ENCODE peak calls at places on chromosomes 5 and 9, in four cellular contexts. A is Calu3, H is fibroblast of lung, R is uterus. M is an unnamed sample.

GRCh38 chr9:112127281-112127680 is 47.8 kb downstream of the SUSD1 start:
- DNase-seq in H (no peak), A (no peak), R (no peak), M (no peak)

GRCh38 chr5:173916233-173916632 is 28.1 kb downstream of the CPEB4 start:
- DNase-seq in A (no peak), H (no peak), R (no peak), M (no peak)

GRCh38 chr5:111699976-111700375 is 57.0 kb downstream of the NREP start:
- DNase-seq in A (peak), R (no peak), H (peak), M (no peak)

GRCh38 chr9:95667789-95668188 is 151.0 kb upstream of the PTCH1 start:
- DNase-seq in R (no peak), A (no peak), H (no peak), M (no peak)

GRCh38 chr9:4541848-4542247 is 51.6 kb downstream of the SLC1A1 start:
- DNase-seq in R (no peak), A (no peak), H (no peak), M (no peak)

GRCh38 chr9:110030632-110031031 is 177.3 kb downstream of the C9orf152 start:
- DNase-seq in A (no peak), H (peak), R (no peak), M (peak)

GRCh38 chr5:176578391-176578808 is 29.3 kb downstream of the CDHR2 start:
- DNase-seq in H (peak), A (peak), R (peak), M (peak)

GRCh38 chr5:94422819-94423218 is 195.6 kb downstream of the KIAA0825 start:
- DNase-seq in H (peak), A (peak), R (no peak), M (no peak)

GRCh38 chr5:10863763-10864383 is 102.8 kb upstream of the DAP start:
- DNase-seq in A (peak), R (no peak), H (peak), M (peak)

GRCh38 chr5:148474025-148474511 is 90.3 kb downstream of the FBXO38 start:
- DNase-seq in H (peak), R (peak), A (no peak), M (no peak)

GRCh38 chr5:151618907-151619306 is 27.8 kb upstream of the FAT2 start:
- DNase-seq in A (no peak), H (no peak), R (no peak), M (no peak)

GRCh38 chr9:96884443-96884842 is 30.1 kb upstream of the ZNF782 start:
- DNase-seq in A (peak), H (peak), R (no peak), M (peak)

GRCh38 chr9:126468141-126468825 is 141.7 kb downstream of the MVB12B start:
- DNase-seq in H (no peak), R (no peak), A (no peak), M (no peak)

GRCh38 chr5:157857821-157858526 is 971 bp downstream of the CLINT1 start:
- DNase-seq in R (no peak), A (no peak), H (peak), M (no peak)

GRCh38 chr5:16619136-16619535 is 2.3 kb upstream of the RETREG1 start:
- DNase-seq in H (no peak), R (no peak), A (no peak), M (no peak)

GRCh38 chr5:112691758-112692157 is 45.9 kb upstream of the APC start:
- DNase-seq in R (no peak), A (peak), H (no peak), M (no peak)

GRCh38 chr5:54205453-54205852 is 104.9 kb downstream of the ARL15 start:
- DNase-seq in R (no peak), A (no peak), H (no peak), M (no peak)

GRCh38 chr5:11494340-11494739 is 409.9 kb downstream of the CTNND2 start:
- DNase-seq in H (no peak), R (no peak), A (no peak), M (no peak)

GRCh38 chr5:35679351-35679750 is 61.7 kb downstream of the SPEF2 start:
- DNase-seq in R (no peak), H (no peak), A (no peak), M (no peak)

GRCh38 chr5:175745212-175745611 is 87.3 kb downstream of the HRH2 start:
- DNase-seq in A (no peak), R (no peak), H (no peak), M (no peak)

GRCh38 chr5:34802834-34803563 is 36.0 kb upstream of the TTC23L start:
- DNase-seq in A (no peak), H (no peak), R (no peak), M (no peak)

DNA sequence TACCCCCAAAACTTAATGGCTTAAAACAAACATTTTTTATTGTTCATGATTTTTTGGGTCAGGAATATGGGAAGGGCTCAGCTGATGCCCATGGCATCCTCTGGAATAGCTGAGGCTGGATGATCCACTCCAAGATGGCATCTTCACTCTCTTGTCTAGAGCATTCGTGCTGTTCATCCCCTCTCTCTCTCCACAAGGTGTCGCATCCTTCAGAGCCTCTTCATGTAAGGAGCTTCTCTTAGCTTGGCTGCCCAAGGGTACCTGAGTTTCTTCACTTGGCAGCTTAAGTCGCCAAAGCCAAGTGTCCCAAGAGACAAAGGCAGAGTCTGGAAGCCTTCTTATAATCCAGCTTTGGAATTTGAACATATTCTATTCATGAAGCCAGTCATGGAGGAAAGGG is 294.7 kb downstream of the CHSY3 start:
- DNase-seq in R (no peak), A (no peak), H (peak), M (no peak)
- TF ChIP-seq CTCF in R (no peak), A (no peak), H (no peak), M (no peak)

DNA sequence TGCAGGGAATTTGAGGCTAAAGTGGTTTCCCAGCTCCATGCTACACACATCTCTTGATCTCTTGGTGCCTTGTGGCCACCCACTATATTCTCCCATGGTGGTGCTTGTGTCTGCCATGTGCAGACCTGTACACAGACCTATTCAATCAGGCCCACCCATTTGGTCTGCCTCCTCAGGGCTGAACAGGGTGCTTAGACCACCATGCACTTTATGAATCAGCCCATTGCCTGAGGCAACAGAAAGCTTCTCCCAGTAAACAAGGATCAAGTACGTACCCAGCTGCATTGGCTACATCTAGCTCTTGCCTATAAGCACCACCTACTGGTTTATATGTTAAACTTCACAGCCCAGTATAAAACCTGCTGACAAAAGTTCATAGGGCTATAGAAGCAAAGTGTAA is 664.3 kb upstream of the EDIL3 start:
- DNase-seq in A (peak), H (peak), R (no peak), M (no peak)
- TF ChIP-seq CTCF in A (peak), H (no peak), R (no peak), M (peak)

GRCh38 chr5:141516648-141517025 is 27.8 kb downstream of the PCDHGC5 start:
- DNase-seq in A (no peak), R (no peak), H (no peak), M (no peak)
- TF ChIP-seq CTCF in A (no peak), R (no peak), H (no peak), M (no peak)

GRCh38 chr5:149829954-149830353 is 99.8 kb downstream of the PPARGC1B start:
- DNase-seq in H (no peak), R (no peak), A (no peak), M (no peak)
- TF ChIP-seq CTCF in H (no peak), R (no peak), A (no peak), M (peak)

GRCh38 chr5:116418774-116419173 is 155.8 kb downstream of the SEMA6A start:
- DNase-seq in R (no peak), H (no peak), A (no peak), M (no peak)
- TF ChIP-seq CTCF in R (no peak), H (no peak), A (no peak), M (no peak)

GRCh38 chr5:5881294-5881693 is 458.8 kb downstream of the ICE1 start:
- DNase-seq in A (no peak), H (no peak), R (no peak), M (no peak)
- TF ChIP-seq CTCF in A (no peak), H (no peak), R (no peak), M (no peak)

M was measured in HFFc6.